ENCODE peak calls at places on chromosome 19, in seven cellular contexts. F is testis, V is T-helper 1 cell, N is heart left ventricle, Z is EL, M is HT1080, W is activated T-cell treated with anti-CD3 and anti-CD28 coated beads for 1 hour. S is an unnamed sample.

GRCh38 chr19:7916908-7917291 is 2.3 kb downstream of the TGFBR3L start:
- DNase-seq in Z (peak), W (no peak), N (no peak), F (no peak), V (no peak), M (no peak), S (no peak)

GRCh38 chr19:6519289-6519688 is 11.5 kb upstream of the TNFSF9 start:
- DNase-seq in W (no peak), N (no peak), Z (peak), M (peak), V (no peak), F (no peak), S (no peak)

GRCh38 chr19:38977445-38978314 is 2.1 kb upstream of the FBXO17 start:
- DNase-seq in Z (peak), N (no peak), M (peak), F (no peak), V (no peak), W (no peak), S (no peak)

GRCh38 chr19:30228726-30229523 is 143.3 kb upstream of the ZNF536 start:
- DNase-seq in F (no peak), N (no peak), M (no peak), Z (no peak), W (no peak), V (no peak), S (no peak)

GRCh38 chr19:41646589-41647204 is 19.8 kb upstream of the CEACAM4 start:
- DNase-seq in M (no peak), Z (peak), N (no peak), V (no peak), F (peak), W (peak), S (no peak)

GRCh38 chr19:8491574-8491973 is 10.9 kb downstream of the PRAM1 start:
- DNase-seq in F (no peak), Z (no peak), V (no peak), N (no peak), M (no peak), W (no peak), S (no peak)

GRCh38 chr19:46976845-46977320 is 42.8 kb upstream of the NPAS1 start:
- DNase-seq in N (no peak), V (no peak), W (no peak), M (no peak), F (peak), Z (peak), S (no peak)

GRCh38 chr19:11088508-11089253 is 582 bp upstream of the LDLR start:
- DNase-seq in Z (no peak), W (no peak), F (peak), N (no peak), M (no peak), V (no peak), S (no peak)

GRCh38 chr19:5850743-5851293 is 431 bp downstream of the FUT3 start:
- DNase-seq in Z (peak), V (no peak), N (no peak), W (no peak), M (peak), F (no peak), S (peak)

GRCh38 chr19:2719910-2720776 is 1.0 kb downstream of the DIRAS1 start:
- DNase-seq in F (peak), N (peak), W (no peak), Z (peak), M (no peak), V (no peak), S (no peak)

GRCh38 chr19:7004313-7004931 is 16.8 kb downstream of the MBD3L2B start:
- DNase-seq in M (no peak), W (no peak), V (no peak), Z (no peak), N (no peak), F (no peak), S (no peak)

GRCh38 chr19:51751655-51752054 is at the start of gene FPR1:
- DNase-seq in Z (peak), W (no peak), V (no peak), N (peak), F (no peak), M (peak), S (no peak)

GRCh38 chr19:11338569-11339253 is 746 bp downstream of the RAB3D start:
- DNase-seq in V (no peak), W (no peak), M (no peak), N (no peak), F (no peak), Z (no peak), S (no peak)

GRCh38 chr19:7492142-7493055 is 3.6 kb upstream of the PEX11G start:
- DNase-seq in F (no peak), Z (no peak), M (peak), W (no peak), V (no peak), N (no peak), S (no peak)